ENCODE peak calls at places on chromosomes 13 and 19, in four cellular contexts. Y is fibroblast of villous mesenchyme; V is stimulated activated CD4-positive, alpha-beta T cell treated with anti-CD3 and anti-CD28 coated beads, Interleukin-2, amount 100 ng/mL, for 48 hours; D is mesendoderm. J is an unnamed sample.

GRCh38 chr13:49082653-49083536 is 107.2 kb downstream of the FNDC3A start:
- DNase-seq in D (peak), Y (peak), V (no peak), J (no peak)

GRCh38 chr19:10228925-10229324 is 2.2 kb downstream of the S1PR2 start:
- DNase-seq in D (peak), V (no peak), Y (peak), J (peak)

GRCh38 chr19:7230826-7231225 is 63.4 kb downstream of the INSR start:
- DNase-seq in V (no peak), Y (no peak), D (no peak), J (no peak)

GRCh38 chr19:17629760-17630159 is 58.4 kb downstream of the UNC13A start:
- DNase-seq in Y (no peak), V (no peak), D (no peak), J (no peak)

GRCh38 chr19:6099633-6100032 is 10.7 kb downstream of the RFX2 start:
- DNase-seq in V (no peak), D (no peak), Y (no peak), J (no peak)

GRCh38 chr13:47327856-47328255 is 431.0 kb upstream of the HTR2A start:
- DNase-seq in Y (peak), D (no peak), V (no peak), J (no peak)

GRCh38 chr13:77545626-77546412 is 10.3 kb downstream of the SCEL start:
- DNase-seq in V (no peak), Y (no peak), D (no peak), J (no peak)

GRCh38 chr19:3003046-3003445 is 25.7 kb downstream of the TLE6 start:
- DNase-seq in V (no peak), D (no peak), Y (no peak), J (no peak)

GRCh38 chr13:30659980-30660379 is 42.3 kb downstream of the USPL1 start:
- DNase-seq in D (peak), Y (no peak), V (no peak), J (peak)

GRCh38 chr19:17829855-17830566 is 8.7 kb upstream of the INSL3 start:
- DNase-seq in D (peak), V (no peak), Y (no peak), J (peak)

GRCh38 chr13:44125943-44126469 is 246.3 kb downstream of the LACC1 start:
- DNase-seq in V (no peak), Y (no peak), D (no peak), J (no peak)

GRCh38 chr19:44746946-44747738 is 1.4 kb upstream of the BCL3 start:
- DNase-seq in Y (peak), V (peak), D (peak), J (peak)

GRCh38 chr19:6539514-6539913 is 8.7 kb downstream of the TNFSF9 start:
- DNase-seq in Y (no peak), V (no peak), D (no peak), J (no peak)

GRCh38 chr19:35265126-35265995 is 3.4 kb upstream of the USF2 start:
- DNase-seq in D (no peak), Y (no peak), V (no peak), J (peak)

GRCh38 chr13:49569993-49570689 is 15.2 kb downstream of the RCBTB1 start:
- DNase-seq in Y (peak), V (no peak), D (no peak), J (no peak)

GRCh38 chr19:42023121-42023942 is 29.3 kb upstream of the ATP1A3 start:
- DNase-seq in Y (peak), V (peak), D (peak), J (peak)

GRCh38 chr13:111650626-111651025 is 330.2 kb downstream of the TEX29 start:
- DNase-seq in V (no peak), Y (no peak), D (no peak), J (no peak)

GRCh38 chr13:95496485-95496884 is 56.0 kb upstream of the CLDN10 start:
- DNase-seq in V (no peak), D (no peak), Y (no peak), J (no peak)

GRCh38 chr13:46751811-46752635 is 44.9 kb downstream of the ESD start:
- DNase-seq in Y (no peak), V (peak), D (no peak), J (no peak)

GRCh38 chr19:4379383-4380253 is 20.7 kb downstream of the SH3GL1 start:
- DNase-seq in V (no peak), D (no peak), Y (no peak), J (no peak)

GRCh38 chr19:12665281-12665573 is 1.3 kb downstream of the MAN2B1 start:
- DNase-seq in D (no peak), V (no peak), Y (no peak), J (no peak)

GRCh38 chr19:44725251-44725650 is 23.3 kb upstream of the BCL3 start:
- DNase-seq in D (no peak), V (no peak), Y (no peak), J (no peak)

GRCh38 chr19:34598217-34599155 is 78.5 kb downstream of the SCGB2B2 start:
- DNase-seq in V (no peak), D (no peak), Y (no peak), J (no peak)

GRCh38 chr13:37173214-37173613 is 67.8 kb upstream of the CSNK1A1L start:
- DNase-seq in Y (peak), V (no peak), D (peak), J (no peak)

GRCh38 chr19:40687525-40688016 is 2.9 kb downstream of the NUMBL start:
- DNase-seq in V (no peak), Y (peak), D (no peak), J (no peak)

GRCh38 chr13:110676057-110676510 is 29.8 kb downstream of the CARS2 start:
- DNase-seq in Y (no peak), V (no peak), D (no peak), J (no peak)

GRCh38 chr13:41017744-41018582 is 1.2 kb downstream of the ELF1 start:
- DNase-seq in D (no peak), Y (no peak), V (no peak), J (no peak)

GRCh38 chr19:5864725-5865486 is 5.4 kb downstream of the FUT5 start:
- DNase-seq in D (peak), V (no peak), Y (no peak), J (no peak)

GRCh38 chr19:2188708-2189385 is 25.1 kb downstream of the DOT1L start:
- DNase-seq in D (no peak), Y (peak), V (peak), J (no peak)

GRCh38 chr19:6712692-6713670 is 7.5 kb downstream of the C3 start:
- DNase-seq in D (no peak), V (no peak), Y (no peak), J (no peak)

GRCh38 chr19:46715620-46716012 is 1.3 kb downstream of the PRKD2 start:
- DNase-seq in Y (no peak), V (no peak), D (no peak), J (no peak)

GRCh38 chr13:104008571-104009435 is 942.6 kb upstream of the SLC10A2 start:
- DNase-seq in Y (peak), V (no peak), D (no peak), J (no peak)